ENCODE peak calls at places on chromosomes 12 and 14, in ten cellular contexts. G, Q, P, U, L, T, B, A, S and Z are unnamed samples.

GRCh38 chr12:1398673-1399072 is 195.7 kb downstream of the FBXL14 start:
- DNase-seq in G (no peak), Q (no peak), P (no peak), U (peak; percentile 67), L (no peak), T (no peak), B (no peak), A (no peak), S (no peak), Z (no peak)

GRCh38 chr12:74365178-74365964 is 172.3 kb upstream of the ATXN7L3B start:
- DNase-seq in G (peak; percentile 24), Q (peak; percentile 21), P (no peak), U (peak; percentile 33), L (peak; percentile 9), T (no peak), B (no peak), A (peak; percentile 51), S (no peak), Z (peak; percentile 12)

GRCh38 chr14:96136361-96136760 is 68.3 kb upstream of the BDKRB2 start:
- DNase-seq in G (no peak), Q (no peak), P (no peak), U (peak; percentile 88), L (no peak), T (no peak), B (no peak), A (no peak), S (no peak), Z (no peak)

GRCh38 chr12:91999823-92000222 is 145.8 kb downstream of the BTG1 start:
- DNase-seq in G (no peak), Q (no peak), P (no peak), U (no peak), L (no peak), T (no peak), B (no peak), A (no peak), S (no peak), Z (no peak)

GRCh38 chr12:65675141-65675621 is 149.1 kb upstream of the HMGA2 start:
- DNase-seq in G (no peak), Q (no peak), P (no peak), U (peak; percentile 87), L (no peak), T (no peak), B (no peak), A (no peak), S (no peak), Z (no peak)

GRCh38 chr12:70364695-70365397 is 1.2 kb upstream of the KCNMB4 start:
- DNase-seq in G (no peak), Q (no peak), P (no peak), U (no peak), L (no peak), T (no peak), B (no peak), A (no peak), S (no peak), Z (peak; percentile 2)

GRCh38 chr14:68250950-68251765 is 431.6 kb downstream of the RAD51B start:
- DNase-seq in G (no peak), Q (no peak), P (no peak), U (no peak), L (no peak), T (no peak), B (no peak), A (no peak), S (no peak), Z (no peak)

GRCh38 chr12:544941-545635 is 85.3 kb downstream of the B4GALNT3 start:
- DNase-seq in G (no peak), Q (no peak), P (no peak), U (no peak), L (no peak), T (no peak), B (no peak), A (no peak), S (no peak), Z (no peak)

GRCh38 chr12:39697108-39697507 is 77.5 kb upstream of the ABCD2 start:
- DNase-seq in G (no peak), Q (no peak), P (no peak), U (no peak), L (no peak), T (no peak), B (no peak), A (no peak), S (no peak), Z (no peak)

GRCh38 chr12:113862570-113863454 is 103.3 kb downstream of the RBM19 start:
- DNase-seq in G (no peak), Q (no peak), P (no peak), U (peak; percentile 94), L (no peak), T (no peak), B (no peak), A (no peak), S (no peak), Z (no peak)

GRCh38 chr14:53411110-53411509 is 258.0 kb upstream of the DDHD1 start:
- DNase-seq in G (no peak), Q (no peak), P (no peak), U (peak; percentile 94), L (no peak), T (no peak), B (no peak), A (no peak), S (no peak), Z (no peak)

GRCh38 chr12:106173442-106173841 is 34.7 kb upstream of the NUAK1 start:
- DNase-seq in G (no peak), Q (no peak), P (no peak), U (no peak), L (no peak), T (no peak), B (no peak), A (no peak), S (no peak), Z (no peak)

GRCh38 chr12:121779422-121779895 is 14.0 kb downstream of the RHOF start:
- DNase-seq in G (no peak), Q (no peak), P (no peak), U (no peak), L (no peak), T (no peak), B (no peak), A (no peak), S (no peak), Z (no peak)

GRCh38 chr12:4766445-4766844 is 46.2 kb downstream of the GALNT8 start:
- DNase-seq in G (no peak), Q (no peak), P (no peak), U (no peak), L (no peak), T (no peak), B (no peak), A (no peak), S (no peak), Z (no peak)

GRCh38 chr12:4771172-4771959 is 51.2 kb downstream of the GALNT8 start:
- DNase-seq in G (no peak), Q (no peak), P (no peak), U (no peak), L (no peak), T (no peak), B (no peak), A (no peak), S (no peak), Z (no peak)

GRCh38 chr12:4771960-4772566 is 51.9 kb downstream of the GALNT8 start:
- DNase-seq in G (no peak), Q (no peak), P (no peak), U (no peak), L (no peak), T (no peak), B (no peak), A (no peak), S (no peak), Z (no peak)

GRCh38 chr12:4767181-4767580 is 47.0 kb downstream of the GALNT8 start:
- DNase-seq in G (no peak), Q (no peak), P (no peak), U (no peak), L (no peak), T (no peak), B (no peak), A (no peak), S (no peak), Z (no peak)

DNA sequence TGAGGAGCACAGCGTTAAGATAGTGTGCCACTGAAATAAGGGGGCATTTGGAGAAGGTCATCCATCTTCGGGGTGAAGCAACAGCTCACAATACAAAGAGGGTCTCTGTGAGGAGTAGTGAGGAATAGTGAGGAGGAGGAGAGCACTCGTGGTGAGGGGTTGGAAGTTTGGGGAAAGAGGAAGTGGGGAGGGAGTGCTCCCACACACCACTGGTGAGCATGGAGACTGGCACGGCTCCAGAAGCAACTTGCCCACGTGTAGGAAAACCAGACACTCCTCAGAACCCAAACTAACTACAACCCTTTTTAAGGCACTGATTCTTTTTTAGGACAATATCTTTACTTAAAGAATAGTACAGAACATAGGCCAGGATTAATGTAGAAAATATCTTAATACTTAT is 48.9 kb downstream of the GALNT8 start:
- DNase-seq in G (no peak), Q (no peak), P (no peak), U (no peak), L (no peak), T (no peak), B (no peak), A (no peak), S (no peak), Z (no peak)
- TF ChIP-seq POLR2A in G (no peak), Q (no peak), P (no peak), U (no peak), L (no peak), T (no peak), B (no peak), A (no peak), S (no peak), Z (no peak)

GRCh38 chr12:104115587-104115975 is 22.4 kb downstream of the NFYB start:
- DNase-seq in G (no peak), Q (no peak), P (no peak), U (no peak), L (no peak), T (no peak), B (no peak), A (no peak), S (no peak), Z (peak; percentile 13)
- H3K27ac ChIP-seq in G (no peak overlapping the region), Q (no peak overlapping the region), P (no peak overlapping the region), U (no peak overlapping the region), L (no peak overlapping the region), T (no peak overlapping the region), B (no peak overlapping the region), A (no peak overlapping the region), S (no peak overlapping the region), Z (peak overlapping the region; percentile 54)

DNA sequence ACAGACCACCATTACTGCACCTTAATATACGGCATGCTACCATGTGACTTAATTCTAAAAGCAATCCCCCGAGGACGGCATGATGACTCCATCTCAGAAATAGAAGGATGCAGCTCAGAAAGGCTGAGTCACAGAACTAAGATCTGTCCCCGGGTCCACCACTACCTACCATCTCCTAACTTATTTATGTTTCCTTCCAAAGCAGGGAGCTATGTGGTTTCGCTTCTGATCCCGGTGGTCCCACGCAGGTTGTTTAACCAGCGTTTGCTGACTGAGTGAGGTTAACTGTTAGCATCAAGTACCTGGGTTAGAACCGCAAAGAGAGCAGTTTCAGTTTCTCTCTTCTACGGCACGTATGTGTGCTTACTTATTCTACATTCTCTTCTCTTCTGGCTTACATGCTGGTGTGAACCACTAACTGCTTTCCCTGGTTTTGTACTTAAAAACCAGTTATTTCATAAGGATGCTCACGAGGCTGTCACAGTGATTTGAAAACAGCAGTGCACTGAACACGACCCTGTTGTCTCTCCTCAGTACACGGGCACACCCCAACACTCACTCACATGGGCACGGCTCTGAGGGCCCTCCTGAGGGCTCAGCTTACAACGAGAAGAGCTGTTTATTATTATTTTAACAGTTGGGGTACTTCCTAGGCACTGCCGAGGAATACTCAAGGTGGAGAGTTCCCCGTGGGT is 66.7 kb downstream of the CCDC88C start:
- DNase-seq in G (no peak), Q (no peak), P (no peak), U (no peak), L (no peak), T (no peak), B (no peak), A (no peak), S (peak; percentile 66), Z (no peak)
- TF ChIP-seq POLR2A in G (no peak), Q (no peak), P (no peak), U (no peak), L (no peak), T (no peak), B (no peak), A (no peak), S (no peak), Z (no peak)

GRCh38 chr14:92217956-92218355 is 96.2 kb downstream of the CPSF2 start:
- DNase-seq in G (no peak), Q (no peak), P (no peak), U (no peak), L (no peak), T (no peak), B (no peak), A (no peak), S (no peak), Z (no peak)
- H3K27ac ChIP-seq in G (no peak overlapping the region), Q (no peak overlapping the region), P (no peak overlapping the region), U (no peak overlapping the region), L (no peak overlapping the region), T (no peak overlapping the region), B (no peak overlapping the region), A (no peak overlapping the region), S (no peak overlapping the region), Z (no peak overlapping the region)